ENCODE peak calls at places on chromosomes 1 and 21, in four cellular contexts. One of them, this sample, is unnamed.

GRCh38 chr21:42118901-42119300 is 47.8 kb downstream of the UMODL1 start:
- DNase-seq in HL-60: no peak
- DNase-seq in GM12891: no peak
- DNase-seq in K562: no peak
- DNase-seq in this sample: no peak

GRCh38 chr1:85339089-85339488 is 62.7 kb upstream of the BCL10 start:
- DNase-seq in HL-60: no peak
- DNase-seq in GM12891: no peak
- DNase-seq in K562: peak
- DNase-seq in this sample: no peak

GRCh38 chr1:25543425-25544242 is at the start of gene LDLRAP1:
- DNase-seq in HL-60: peak
- DNase-seq in GM12891: peak
- DNase-seq in K562: peak
- DNase-seq in this sample: no peak

GRCh38 chr1:21525340-21525717 is 16.1 kb downstream of the ALPL start:
- DNase-seq in HL-60: no peak
- DNase-seq in GM12891: no peak
- DNase-seq in K562: no peak
- DNase-seq in this sample: no peak

GRCh38 chr1:228902781-228903572 is 167.7 kb downstream of the RHOU start:
- DNase-seq in HL-60: no peak
- DNase-seq in GM12891: no peak
- DNase-seq in K562: no peak
- DNase-seq in this sample: no peak

GRCh38 chr1:41639332-41639936 is 155.0 kb upstream of the EDN2 start:
- DNase-seq in HL-60: no peak
- DNase-seq in GM12891: no peak
- DNase-seq in K562: no peak
- DNase-seq in this sample: no peak

GRCh38 chr1:240399381-240399780 is 212.6 kb downstream of the GREM2 start:
- DNase-seq in HL-60: no peak
- DNase-seq in GM12891: no peak
- DNase-seq in K562: peak
- DNase-seq in this sample: no peak

GRCh38 chr1:75531570-75531969 is 79.3 kb downstream of the SLC44A5 start:
- DNase-seq in HL-60: no peak
- DNase-seq in GM12891: no peak
- DNase-seq in K562: no peak
- DNase-seq in this sample: no peak

GRCh38 chr21:27649746-27650145 is 682.9 kb upstream of the ADAMTS5 start:
- DNase-seq in HL-60: no peak
- DNase-seq in GM12891: no peak
- DNase-seq in K562: no peak
- DNase-seq in this sample: no peak

GRCh38 chr21:37560385-37560784 is 193.8 kb downstream of the DYRK1A start:
- DNase-seq in HL-60: no peak
- DNase-seq in GM12891: no peak
- DNase-seq in K562: no peak
- DNase-seq in this sample: no peak

GRCh38 chr1:109499081-109499480 is 5.2 kb downstream of the CYB561D1 start:
- DNase-seq in HL-60: no peak
- DNase-seq in GM12891: no peak
- DNase-seq in K562: no peak
- DNase-seq in this sample: no peak

GRCh38 chr1:167360120-167360519 is 139.4 kb downstream of the POU2F1 start:
- DNase-seq in HL-60: no peak
- DNase-seq in GM12891: no peak
- DNase-seq in K562: no peak
- DNase-seq in this sample: no peak

GRCh38 chr1:18045206-18045605 is 62.4 kb upstream of the IGSF21 start:
- DNase-seq in HL-60: no peak
- DNase-seq in GM12891: no peak
- DNase-seq in K562: no peak
- DNase-seq in this sample: no peak

GRCh38 chr1:117657031-117657430 is 51.2 kb downstream of the TENT5C start:
- DNase-seq in HL-60: no peak
- DNase-seq in GM12891: no peak
- DNase-seq in K562: no peak
- DNase-seq in this sample: no peak

GRCh38 chr21:28636988-28637691 is 355.5 kb downstream of the LTN1 start:
- DNase-seq in HL-60: no peak
- DNase-seq in GM12891: no peak
- DNase-seq in K562: no peak
- DNase-seq in this sample: no peak

GRCh38 chr1:10210841-10211804 is 753 bp downstream of the KIF1B start:
- DNase-seq in HL-60: no peak
- DNase-seq in GM12891: peak
- DNase-seq in K562: peak
- DNase-seq in this sample: no peak

GRCh38 chr1:229717774-229718173 is 91.7 kb downstream of the URB2 start:
- DNase-seq in HL-60: no peak
- DNase-seq in GM12891: no peak
- DNase-seq in K562: peak
- DNase-seq in this sample: no peak

GRCh38 chr1:204359131-204359473 is 627 bp downstream of the PLEKHA6 start:
- DNase-seq in HL-60: no peak
- DNase-seq in GM12891: no peak
- DNase-seq in K562: no peak
- DNase-seq in this sample: no peak

GRCh38 chr21:38794978-38795377 is 10.8 kb upstream of the ETS2 start:
- DNase-seq in HL-60: no peak
- DNase-seq in GM12891: no peak
- DNase-seq in K562: no peak
- DNase-seq in this sample: no peak

GRCh38 chr1:246577720-246578106 is 11.5 kb downstream of the CNST start:
- DNase-seq in HL-60: no peak
- DNase-seq in GM12891: no peak
- DNase-seq in K562: peak
- DNase-seq in this sample: no peak

GRCh38 chr1:66394603-66395002 is 139.3 kb upstream of the SGIP1 start:
- DNase-seq in HL-60: no peak
- DNase-seq in GM12891: no peak
- DNase-seq in K562: no peak
- DNase-seq in this sample: no peak
- TF ChIP-seq SPI1 in HL-60: no peak
- TF ChIP-seq SPI1 in GM12891: no peak
- TF ChIP-seq SPI1 in K562: no peak
- TF ChIP-seq SPI1 in this sample: no peak

GRCh38 chr1:219374167-219374566 is 200.5 kb downstream of the LYPLAL1 start:
- DNase-seq in HL-60: no peak
- DNase-seq in GM12891: no peak
- DNase-seq in K562: no peak
- DNase-seq in this sample: no peak
- TF ChIP-seq SPI1 in HL-60: no peak
- TF ChIP-seq SPI1 in GM12891: no peak
- TF ChIP-seq SPI1 in K562: no peak
- TF ChIP-seq SPI1 in this sample: no peak

GRCh38 chr21:31872452-31873274 is at the start of gene HUNK:
- DNase-seq in HL-60: no peak
- DNase-seq in GM12891: peak
- DNase-seq in K562: no peak
- DNase-seq in this sample: no peak
- TF ChIP-seq SPI1 in HL-60: no peak
- TF ChIP-seq SPI1 in GM12891: no peak
- TF ChIP-seq SPI1 in K562: no peak
- TF ChIP-seq SPI1 in this sample: no peak

DNA sequence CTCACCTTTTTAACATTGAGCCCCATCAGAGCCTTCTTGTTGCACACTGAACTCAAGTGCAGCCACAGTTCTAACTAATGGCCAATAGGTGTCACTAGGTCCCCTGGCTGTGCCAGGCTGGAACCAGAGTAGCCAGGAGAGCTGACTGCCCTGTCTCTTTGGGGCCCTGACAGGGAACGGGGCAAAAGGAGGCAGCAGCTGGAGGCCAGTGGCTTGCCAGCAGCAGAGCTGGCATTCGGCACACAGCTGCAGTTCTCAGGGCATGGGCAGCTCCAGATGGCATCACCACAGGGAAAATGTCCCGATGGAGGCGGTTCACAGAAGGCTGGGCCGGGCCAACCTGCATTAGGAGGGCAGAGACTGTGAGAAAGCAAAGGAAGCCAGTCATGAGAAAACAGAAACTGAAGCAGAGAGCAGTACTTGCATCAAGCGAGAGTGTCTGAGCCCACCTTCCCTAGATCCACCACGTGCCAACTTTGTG is 188.6 kb downstream of the FCRL5 start:
- DNase-seq in HL-60: no peak
- DNase-seq in GM12891: no peak
- DNase-seq in K562: no peak
- DNase-seq in this sample: peak
- TF ChIP-seq SPI1 in HL-60: no peak
- TF ChIP-seq SPI1 in GM12891: no peak
- TF ChIP-seq SPI1 in K562: no peak
- TF ChIP-seq SPI1 in this sample: no peak

DNA sequence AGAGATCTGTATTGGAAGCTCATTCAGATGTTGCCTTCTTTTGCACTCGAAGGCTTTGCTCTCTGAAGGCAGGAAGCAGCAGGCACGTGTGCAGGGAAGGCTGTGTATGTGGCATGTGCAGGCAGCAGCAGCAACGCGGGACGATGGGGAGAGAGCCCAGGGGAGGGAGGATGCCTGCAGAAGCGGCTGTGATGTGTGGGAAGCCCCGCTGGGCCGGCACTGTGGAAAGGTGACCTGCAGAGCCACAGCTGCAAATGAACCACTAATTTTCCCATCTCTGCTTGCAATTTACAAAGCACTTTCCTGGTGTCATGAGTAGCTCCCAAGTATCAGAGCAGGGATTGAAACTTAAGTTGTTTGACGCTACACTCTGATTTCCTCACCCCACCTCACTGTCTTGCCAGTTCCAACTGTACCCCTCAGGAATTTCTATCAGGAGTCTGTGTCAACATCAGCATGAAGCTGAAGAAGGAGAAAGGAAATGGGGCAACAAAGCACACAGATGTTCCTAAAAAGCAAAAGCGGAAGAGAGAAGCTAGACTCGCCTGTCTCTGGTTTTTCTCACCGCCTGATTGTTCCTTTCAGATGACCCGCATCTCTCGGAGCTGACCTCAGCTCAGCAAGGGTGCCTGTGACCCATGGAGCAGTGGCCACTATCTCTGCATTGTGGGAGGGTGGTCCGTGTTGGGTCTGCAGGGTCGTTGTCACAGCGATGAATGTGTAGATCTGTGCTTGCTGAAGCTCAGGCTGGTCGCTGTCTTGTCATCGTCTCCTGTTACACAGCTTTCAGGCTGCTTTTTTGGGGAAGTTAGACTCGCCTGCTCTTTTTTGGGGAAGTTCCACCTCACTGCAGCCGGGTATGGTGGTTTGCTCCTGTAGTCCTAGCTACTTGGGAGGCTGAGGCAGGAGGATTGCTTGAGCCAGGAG is 156.1 kb downstream of the KIF26B start:
- DNase-seq in HL-60: peak
- DNase-seq in GM12891: no peak
- DNase-seq in K562: no peak
- DNase-seq in this sample: peak
- TF ChIP-seq SPI1 in HL-60: peak
- TF ChIP-seq SPI1 in GM12891: peak
- TF ChIP-seq SPI1 in K562: peak
- TF ChIP-seq SPI1 in this sample: peak

DNA sequence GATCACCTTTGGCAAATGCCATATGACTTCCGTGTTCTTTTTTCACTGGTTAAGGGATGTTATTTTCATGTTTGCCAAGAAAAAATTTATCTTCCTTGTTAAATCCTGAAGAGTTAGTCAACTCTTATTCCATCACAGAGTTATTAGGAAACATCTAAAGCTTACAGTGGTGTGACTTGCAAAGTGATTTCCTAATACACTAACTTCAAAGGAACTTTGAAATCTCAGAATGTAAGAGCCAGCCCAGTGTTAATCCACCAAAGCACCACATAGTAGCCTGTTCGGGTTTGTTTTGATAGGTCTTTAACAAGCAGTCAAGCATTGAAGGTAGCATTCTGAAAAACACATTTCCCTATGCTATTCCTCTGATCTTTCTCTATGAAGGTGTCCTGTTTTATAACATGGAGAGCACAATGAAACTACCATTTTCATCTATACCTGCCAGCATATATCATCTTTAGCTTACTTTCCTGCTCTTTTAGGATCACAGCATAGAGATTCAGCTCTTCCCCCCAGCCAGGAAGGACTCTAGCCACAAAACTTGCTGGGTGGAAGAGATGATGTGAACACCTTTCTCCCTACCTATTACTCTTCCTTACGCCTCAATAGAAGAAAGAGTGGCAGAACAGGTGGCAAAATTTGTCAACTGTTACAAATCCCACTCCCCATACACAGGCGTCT is 82.4 kb upstream of the MAGI3 start:
- DNase-seq in HL-60: no peak
- DNase-seq in GM12891: no peak
- DNase-seq in K562: no peak
- DNase-seq in this sample: no peak
- TF ChIP-seq SPI1 in HL-60: no peak
- TF ChIP-seq SPI1 in GM12891: no peak
- TF ChIP-seq SPI1 in K562: no peak
- TF ChIP-seq SPI1 in this sample: no peak

GRCh38 chr1:212916395-212917133 is 33.8 kb upstream of the VASH2 start:
- DNase-seq in HL-60: no peak
- DNase-seq in GM12891: no peak
- DNase-seq in K562: peak
- DNase-seq in this sample: no peak
- TF ChIP-seq SPI1 in HL-60: no peak
- TF ChIP-seq SPI1 in GM12891: no peak
- TF ChIP-seq SPI1 in K562: no peak
- TF ChIP-seq SPI1 in this sample: peak

This sample was measured in GM12878.